ENCODE peak calls at places on chromosomes 12 and 14, in five cellular contexts. One of them, this sample, is unnamed.

GRCh38 chr12:63103489-63104131 is 47.4 kb downstream of the AVPR1A start:
- DNase-seq in body of pancreas: no peak
- DNase-seq in suprapubic skin: no peak
- DNase-seq in fibroblast of lung: peak; percentile 31
- DNase-seq in dorsolateral prefrontal cortex: no peak
- DNase-seq in this sample: peak; percentile 46

GRCh38 chr12:84701966-84702365 is 210.6 kb downstream of the SLC6A15 start:
- DNase-seq in fibroblast of lung: peak; percentile 16
- DNase-seq in suprapubic skin: no peak
- DNase-seq in dorsolateral prefrontal cortex: no peak
- DNase-seq in body of pancreas: no peak
- DNase-seq in this sample: no peak

GRCh38 chr12:92927436-92928116 is 1.5 kb downstream of the EEA1 start:
- DNase-seq in suprapubic skin: no peak
- DNase-seq in body of pancreas: no peak
- DNase-seq in fibroblast of lung: peak; percentile 69
- DNase-seq in dorsolateral prefrontal cortex: no peak
- DNase-seq in this sample: peak; percentile 67

GRCh38 chr14:92464156-92464555 is 49.4 kb upstream of the RIN3 start:
- DNase-seq in suprapubic skin: no peak
- DNase-seq in body of pancreas: no peak
- DNase-seq in dorsolateral prefrontal cortex: no peak
- DNase-seq in fibroblast of lung: no peak
- DNase-seq in this sample: no peak

GRCh38 chr14:64569108-64570045 is 19.6 kb downstream of the PPP1R36 start:
- DNase-seq in suprapubic skin: peak; percentile 73
- DNase-seq in dorsolateral prefrontal cortex: peak; percentile 34
- DNase-seq in body of pancreas: no peak
- DNase-seq in fibroblast of lung: peak; percentile 77
- DNase-seq in this sample: peak; percentile 55

GRCh38 chr12:115687094-115687493 is 590.4 kb downstream of the MED13L start:
- DNase-seq in dorsolateral prefrontal cortex: no peak
- DNase-seq in body of pancreas: no peak
- DNase-seq in suprapubic skin: no peak
- DNase-seq in fibroblast of lung: peak; percentile 4
- DNase-seq in this sample: peak; percentile 37

GRCh38 chr12:71208053-71208685 is 50.4 kb upstream of the TSPAN8 start:
- DNase-seq in suprapubic skin: no peak
- DNase-seq in dorsolateral prefrontal cortex: no peak
- DNase-seq in fibroblast of lung: no peak
- DNase-seq in body of pancreas: no peak
- DNase-seq in this sample: no peak

GRCh38 chr14:63039800-63040380 is 5.4 kb downstream of the KCNH5 start:
- DNase-seq in body of pancreas: no peak
- DNase-seq in dorsolateral prefrontal cortex: no peak
- DNase-seq in suprapubic skin: no peak
- DNase-seq in fibroblast of lung: peak; percentile 91
- DNase-seq in this sample: peak; percentile 81

GRCh38 chr12:43029971-43030370 is 440.4 kb upstream of the PRICKLE1 start:
- DNase-seq in body of pancreas: no peak
- DNase-seq in fibroblast of lung: peak; percentile 42
- DNase-seq in dorsolateral prefrontal cortex: no peak
- DNase-seq in suprapubic skin: no peak
- DNase-seq in this sample: no peak

GRCh38 chr14:59254146-59254910 is 65.9 kb downstream of the DAAM1 start:
- DNase-seq in suprapubic skin: peak; percentile 69
- DNase-seq in dorsolateral prefrontal cortex: peak; percentile 16
- DNase-seq in fibroblast of lung: peak; percentile 98
- DNase-seq in body of pancreas: peak; percentile 75
- DNase-seq in this sample: peak; percentile 67

GRCh38 chr12:13576935-13577334 is 380.4 kb downstream of the EMP1 start:
- DNase-seq in fibroblast of lung: no peak
- DNase-seq in body of pancreas: no peak
- DNase-seq in suprapubic skin: no peak
- DNase-seq in dorsolateral prefrontal cortex: no peak
- DNase-seq in this sample: no peak

GRCh38 chr12:32854097-32854496 is 42.5 kb downstream of the PKP2 start:
- DNase-seq in body of pancreas: no peak
- DNase-seq in fibroblast of lung: no peak
- DNase-seq in suprapubic skin: no peak
- DNase-seq in dorsolateral prefrontal cortex: no peak
- DNase-seq in this sample: no peak

GRCh38 chr12:111819191-111820158 is 22.6 kb upstream of the MAPKAPK5 start:
- DNase-seq in suprapubic skin: no peak
- DNase-seq in dorsolateral prefrontal cortex: no peak
- DNase-seq in body of pancreas: no peak
- DNase-seq in fibroblast of lung: no peak
- DNase-seq in this sample: peak; percentile 56

GRCh38 chr14:64501326-64502171 is 2.1 kb downstream of the ZBTB25 start:
- DNase-seq in fibroblast of lung: peak; percentile 63
- DNase-seq in dorsolateral prefrontal cortex: no peak
- DNase-seq in body of pancreas: peak; percentile 46
- DNase-seq in suprapubic skin: peak; percentile 72
- DNase-seq in this sample: peak; percentile 71

GRCh38 chr12:54363047-54363446 is 1.2 kb downstream of the GPR84 start:
- DNase-seq in body of pancreas: no peak
- DNase-seq in suprapubic skin: no peak
- DNase-seq in dorsolateral prefrontal cortex: no peak
- DNase-seq in fibroblast of lung: no peak
- DNase-seq in this sample: no peak

GRCh38 chr12:7175493-7175892 is 14.0 kb upstream of the PEX5 start:
- DNase-seq in fibroblast of lung: peak; percentile 12
- DNase-seq in body of pancreas: no peak
- DNase-seq in dorsolateral prefrontal cortex: no peak
- DNase-seq in suprapubic skin: no peak
- DNase-seq in this sample: no peak

GRCh38 chr12:131027876-131028586 is 74.3 kb downstream of the ADGRD1 start:
- DNase-seq in suprapubic skin: no peak
- DNase-seq in body of pancreas: no peak
- DNase-seq in dorsolateral prefrontal cortex: no peak
- DNase-seq in fibroblast of lung: no peak
- DNase-seq in this sample: no peak

GRCh38 chr12:62632521-62632920 is 165.9 kb downstream of the MON2 start:
- DNase-seq in dorsolateral prefrontal cortex: peak; percentile 32
- DNase-seq in suprapubic skin: peak; percentile 77
- DNase-seq in fibroblast of lung: peak; percentile 14
- DNase-seq in body of pancreas: peak; percentile 23
- DNase-seq in this sample: peak; percentile 55

GRCh38 chr12:102302553-102302952 is 104.9 kb upstream of the PMCH start:
- DNase-seq in dorsolateral prefrontal cortex: no peak
- DNase-seq in body of pancreas: no peak
- DNase-seq in suprapubic skin: no peak
- DNase-seq in fibroblast of lung: no peak
- DNase-seq in this sample: no peak

GRCh38 chr12:1189163-1189562 is 198.1 kb downstream of the ERC1 start:
- DNase-seq in suprapubic skin: no peak
- DNase-seq in fibroblast of lung: no peak
- DNase-seq in body of pancreas: no peak
- DNase-seq in dorsolateral prefrontal cortex: no peak
- DNase-seq in this sample: no peak

GRCh38 chr12:106767206-106767605 is 7.3 kb upstream of the RIC8B start:
- DNase-seq in suprapubic skin: no peak
- DNase-seq in body of pancreas: no peak
- DNase-seq in fibroblast of lung: no peak
- DNase-seq in dorsolateral prefrontal cortex: no peak
- DNase-seq in this sample: no peak
- H3K27me3 ChIP-seq in suprapubic skin: peaks cover 20% of the 10 kb centered on the region
- H3K27me3 ChIP-seq in body of pancreas: no peaks in the 10 kb centered on the region
- H3K27me3 ChIP-seq in fibroblast of lung: no peaks in the 10 kb centered on the region
- H3K27me3 ChIP-seq in dorsolateral prefrontal cortex: no peaks in the 10 kb centered on the region
- H3K27me3 ChIP-seq in this sample: no peaks in the 10 kb centered on the region

DNA sequence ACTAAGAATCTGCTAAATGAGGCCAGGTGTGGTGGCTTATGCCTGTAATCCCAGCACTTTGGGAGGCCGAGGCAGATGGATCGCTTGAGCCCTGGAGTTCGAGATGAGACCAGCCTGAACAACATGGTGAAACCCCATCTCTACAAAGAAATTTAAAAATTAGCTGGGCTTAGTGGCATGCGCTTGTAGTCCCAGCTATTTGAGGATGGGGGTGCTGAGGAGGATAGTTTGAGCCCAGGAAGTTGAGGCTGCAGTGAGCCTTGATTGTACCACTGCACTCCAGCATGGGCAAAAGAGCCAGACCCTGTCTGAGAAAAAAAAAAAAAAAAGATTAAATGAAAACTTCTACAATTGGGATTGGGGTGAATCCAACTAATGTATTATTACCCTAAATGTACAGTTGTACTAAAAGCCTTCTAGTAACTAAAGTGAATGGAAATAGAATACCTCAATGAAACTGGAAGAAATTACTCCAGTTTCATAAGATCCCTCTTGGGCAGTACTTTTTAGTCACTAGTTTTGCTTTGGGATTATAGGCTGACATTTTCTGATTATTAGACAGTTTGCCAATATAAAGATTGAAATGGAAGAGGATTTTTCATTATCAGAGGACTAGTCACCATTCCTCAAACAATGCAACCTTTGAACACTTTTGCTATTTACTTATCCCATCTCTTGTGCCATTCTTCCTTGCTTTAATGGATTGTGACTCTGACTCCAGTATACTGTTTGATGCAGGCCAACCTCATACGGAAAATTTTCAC is 14.3 kb downstream of the COCH start:
- DNase-seq in fibroblast of lung: no peak
- DNase-seq in dorsolateral prefrontal cortex: no peak
- DNase-seq in body of pancreas: no peak
- DNase-seq in suprapubic skin: no peak
- DNase-seq in this sample: no peak
- H3K27me3 ChIP-seq in fibroblast of lung: no peaks in the 10 kb centered on the region
- H3K27me3 ChIP-seq in dorsolateral prefrontal cortex: no peaks in the 10 kb centered on the region
- H3K27me3 ChIP-seq in body of pancreas: no peaks in the 10 kb centered on the region
- H3K27me3 ChIP-seq in suprapubic skin: no peaks in the 10 kb centered on the region
- H3K27me3 ChIP-seq in this sample: no peaks in the 10 kb centered on the region

GRCh38 chr14:100574642-100575031 is 12.6 kb downstream of the BEGAIN start:
- DNase-seq in fibroblast of lung: no peak
- DNase-seq in body of pancreas: no peak
- DNase-seq in dorsolateral prefrontal cortex: no peak
- DNase-seq in suprapubic skin: no peak
- DNase-seq in this sample: no peak
- H3K27me3 ChIP-seq in fibroblast of lung: peaks cover 5% of the 10 kb centered on the region
- H3K27me3 ChIP-seq in body of pancreas: no peaks in the 10 kb centered on the region
- H3K27me3 ChIP-seq in dorsolateral prefrontal cortex: no peaks in the 10 kb centered on the region
- H3K27me3 ChIP-seq in suprapubic skin: peaks cover 43% of the 10 kb centered on the region
- H3K27me3 ChIP-seq in this sample: peaks cover 30% of the 10 kb centered on the region

GRCh38 chr12:53211476-53212381 is 4.7 kb upstream of the ITGB7 start:
- DNase-seq in dorsolateral prefrontal cortex: no peak
- DNase-seq in suprapubic skin: peak; percentile 49
- DNase-seq in fibroblast of lung: no peak
- DNase-seq in body of pancreas: no peak
- DNase-seq in this sample: no peak
- H3K27me3 ChIP-seq in dorsolateral prefrontal cortex: no peaks in the 10 kb centered on the region
- H3K27me3 ChIP-seq in suprapubic skin: no peaks in the 10 kb centered on the region
- H3K27me3 ChIP-seq in fibroblast of lung: no peaks in the 10 kb centered on the region
- H3K27me3 ChIP-seq in body of pancreas: no peaks in the 10 kb centered on the region
- H3K27me3 ChIP-seq in this sample: no peaks in the 10 kb centered on the region

DNA sequence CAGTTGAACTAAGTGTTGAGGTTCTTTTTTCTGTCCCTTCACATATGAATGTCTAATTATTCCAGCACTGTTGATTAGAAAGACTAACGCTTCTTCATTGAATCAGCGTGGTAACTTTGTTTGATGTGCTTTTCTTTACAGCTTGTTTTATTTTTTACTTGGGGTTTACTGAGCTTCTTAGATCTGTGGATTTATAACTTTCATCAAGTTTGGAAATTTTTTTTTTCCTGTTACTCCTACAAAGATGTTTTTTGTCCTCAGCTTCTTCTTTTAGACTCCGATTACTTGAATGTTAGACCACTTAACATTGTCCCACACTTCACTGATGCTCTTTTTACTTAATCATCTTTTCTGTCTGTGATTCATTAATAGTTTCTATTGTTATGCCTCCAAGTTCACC is 31.5 kb downstream of the NTN4 start:
- DNase-seq in fibroblast of lung: no peak
- DNase-seq in body of pancreas: no peak
- DNase-seq in suprapubic skin: no peak
- DNase-seq in dorsolateral prefrontal cortex: no peak
- DNase-seq in this sample: no peak
- H3K27me3 ChIP-seq in fibroblast of lung: no peaks in the 10 kb centered on the region
- H3K27me3 ChIP-seq in body of pancreas: no peaks in the 10 kb centered on the region
- H3K27me3 ChIP-seq in suprapubic skin: no peaks in the 10 kb centered on the region
- H3K27me3 ChIP-seq in dorsolateral prefrontal cortex: no peaks in the 10 kb centered on the region
- H3K27me3 ChIP-seq in this sample: no peaks in the 10 kb centered on the region

GRCh38 chr14:74389980-74390379 is 36.0 kb downstream of the SYNDIG1L start:
- DNase-seq in dorsolateral prefrontal cortex: no peak
- DNase-seq in body of pancreas: peak; percentile 15
- DNase-seq in fibroblast of lung: no peak
- DNase-seq in suprapubic skin: no peak
- DNase-seq in this sample: no peak
- H3K27me3 ChIP-seq in dorsolateral prefrontal cortex: no peaks in the 10 kb centered on the region
- H3K27me3 ChIP-seq in body of pancreas: no peaks in the 10 kb centered on the region
- H3K27me3 ChIP-seq in fibroblast of lung: peaks cover 11% of the 10 kb centered on the region
- H3K27me3 ChIP-seq in suprapubic skin: peaks cover 5% of the 10 kb centered on the region
- H3K27me3 ChIP-seq in this sample: peaks cover 22% of the 10 kb centered on the region